ENCODE peak calls at places on chromosomes 11 and 22, in six cellular contexts. F is GM23338, P is fibroblast of lung, I is hepatocyte, V is neural progenitor cell, Q is A673. N is an unnamed sample.
A peak's percentile ranks its signal among the peaks of the same experiment; 100 is the strongest.

GRCh38 chr11:76293189-76293631 is 86.9 kb upstream of the WNT11 start:
- DNase-seq in P (no peak), Q (no peak), F (no peak), I (no peak), V (no peak), N (no peak)

GRCh38 chr11:36222755-36223635 is 66.2 kb downstream of the COMMD9 start:
- DNase-seq in F (no peak), I (no peak), P (peak; percentile 67), Q (no peak), V (no peak), N (no peak)

GRCh38 chr11:2320591-2321310 is 18.9 kb downstream of the TSPAN32 start:
- DNase-seq in P (no peak), I (no peak), F (no peak), Q (no peak), V (no peak), N (no peak)

GRCh38 chr22:23520875-23521441 is 59.1 kb downstream of the IGLL1 start:
- DNase-seq in I (peak; percentile 75), V (peak; percentile 45), F (no peak), P (peak; percentile 33), Q (peak; percentile 53), N (no peak)

GRCh38 chr11:6079463-6079862 is 28.0 kb upstream of the OR56B4 start:
- DNase-seq in Q (no peak), I (no peak), V (no peak), F (no peak), P (no peak), N (no peak)

GRCh38 chr11:75481602-75482309 is 44.0 kb downstream of the GDPD5 start:
- DNase-seq in I (no peak), P (no peak), Q (no peak), V (no peak), F (no peak), N (no peak)

GRCh38 chr22:40332319-40332781 is 13.9 kb upstream of the ADSL start:
- DNase-seq in P (peak; percentile 72), F (no peak), V (no peak), Q (no peak), I (peak; percentile 12), N (no peak)

GRCh38 chr11:34323601-34324000 is 34.2 kb downstream of the ABTB2 start:
- DNase-seq in V (no peak), P (no peak), Q (no peak), I (no peak), F (no peak), N (no peak)

GRCh38 chr11:76334826-76335389 is 46.0 kb downstream of the THAP12 start:
- DNase-seq in V (no peak), I (no peak), F (no peak), Q (no peak), P (no peak), N (no peak)

GRCh38 chr22:23119492-23120414 is 22.0 kb downstream of the RSPH14 start:
- DNase-seq in Q (no peak), V (no peak), I (no peak), P (no peak), F (no peak), N (peak; percentile 63)

GRCh38 chr11:32107647-32108046 is 16.8 kb downstream of the RCN1 start:
- DNase-seq in I (no peak), P (no peak), Q (no peak), F (no peak), V (no peak), N (no peak)

GRCh38 chr11:64694821-64695365 is 28.1 kb downstream of the NRXN2 start:
- DNase-seq in V (peak; percentile 79), I (no peak), F (peak; percentile 87), Q (peak; percentile 41), P (no peak), N (peak; percentile 20)

GRCh38 chr11:115170133-115170815 is 333.9 kb downstream of the CADM1 start:
- DNase-seq in F (peak; percentile 80), P (peak; percentile 49), I (peak; percentile 57), V (peak; percentile 53), Q (peak; percentile 48), N (peak; percentile 28)

GRCh38 chr22:20606041-20606783 is 98.8 kb downstream of the MED15 start:
- DNase-seq in P (peak; percentile 57), F (peak; percentile 97), I (peak; percentile 93), V (peak; percentile 84), Q (peak; percentile 70), N (peak; percentile 56)

GRCh38 chr11:58596621-58597020 is 17.8 kb downstream of the ZFP91 start:
- DNase-seq in Q (peak; percentile 22), V (no peak), P (no peak), F (no peak), I (no peak), N (no peak)

GRCh38 chr11:35427158-35427557 is 7.8 kb upstream of the SLC1A2 start:
- DNase-seq in Q (no peak), P (peak; percentile 77), I (no peak), V (no peak), F (no peak), N (no peak)

GRCh38 chr11:96464695-96465307 is 75.0 kb downstream of the JRKL start:
- DNase-seq in Q (peak; percentile 90), F (peak; percentile 94), P (peak; percentile 89), I (peak; percentile 89), V (peak; percentile 87), N (no peak)

GRCh38 chr11:14617241-14618027 is 26.2 kb upstream of the PDE3B start:
- DNase-seq in I (peak; percentile 55), F (no peak), V (no peak), P (no peak), Q (no peak), N (no peak)

GRCh38 chr22:19495562-19496323 is 16.0 kb downstream of the CDC45 start:
- DNase-seq in I (no peak), Q (no peak), V (no peak), F (peak; percentile 48), P (peak; percentile 57), N (no peak)

GRCh38 chr11:35484435-35484834 is 41.0 kb downstream of the PAMR1 start:
- DNase-seq in I (no peak), F (no peak), V (no peak), Q (no peak), P (peak; percentile 62), N (no peak)

GRCh38 chr11:122261546-122261945 is 145.5 kb upstream of the BLID start:
- DNase-seq in P (no peak), V (no peak), Q (peak; percentile 49), I (no peak), F (no peak), N (no peak)

GRCh38 chr22:50506611-50507420 is 686 bp downstream of the LMF2 start:
- DNase-seq in P (no peak), F (no peak), V (peak; percentile 42), I (peak; percentile 34), Q (no peak), N (peak; percentile 29)

GRCh38 chr11:19259487-19260345 is 19.0 kb upstream of the E2F8 start:
- DNase-seq in F (peak; percentile 68), Q (peak; percentile 60), I (peak; percentile 77), V (peak; percentile 68), P (peak; percentile 61), N (peak; percentile 72)

GRCh38 chr22:46863794-46864193 is 101.3 kb downstream of the TBC1D22A start:
- DNase-seq in I (no peak), V (no peak), Q (no peak), F (no peak), P (no peak), N (no peak)

GRCh38 chr11:45484326-45484725 is 181.1 kb downstream of the CHST1 start:
- DNase-seq in V (no peak), P (no peak), I (peak; percentile 16), F (no peak), Q (no peak), N (no peak)

GRCh38 chr22:19714320-19715252 is at the start of gene SEPTIN5:
- DNase-seq in V (peak; percentile 52), I (no peak), Q (no peak), F (no peak), P (no peak), N (no peak)

GRCh38 chr11:17673951-17674350 is 45.4 kb upstream of the MYOD1 start:
- DNase-seq in F (no peak), Q (no peak), V (no peak), I (no peak), P (no peak), N (no peak)

GRCh38 chr11:118744001-118744400 is 47.0 kb downstream of the DDX6 start:
- DNase-seq in F (no peak), V (no peak), I (no peak), Q (peak; percentile 80), P (no peak), N (no peak)

GRCh38 chr11:15826826-15827225 is 529.5 kb downstream of the SOX6 start:
- DNase-seq in F (peak; percentile 84), Q (peak; percentile 83), V (peak; percentile 86), P (peak; percentile 22), I (peak; percentile 56), N (peak; percentile 46)

GRCh38 chr22:29964777-29965176 is 81.8 kb downstream of the MTMR3 start:
- DNase-seq in P (no peak), V (no peak), Q (no peak), F (no peak), I (no peak), N (no peak)
- TF ChIP-seq EZH2 in P (no peak), V (no peak), Q (no peak), F (no peak), I (no peak), N (no peak)

GRCh38 chr11:47605921-47606320 is 11.7 kb upstream of the C1QTNF4 start:
- DNase-seq in V (no peak), Q (no peak), P (no peak), F (no peak), I (no peak), N (no peak)
- TF ChIP-seq EZH2 in V (no peak), Q (no peak), P (no peak), F (no peak), I (no peak), N (no peak)

GRCh38 chr22:45006101-45006872 is 3.5 kb downstream of the PHF21B start:
- DNase-seq in P (no peak), V (no peak), I (peak; percentile 37), F (peak; percentile 28), Q (no peak), N (no peak)

GRCh38 chr22:45007247-45007945 is 2.4 kb downstream of the PHF21B start:
- DNase-seq in P (peak; percentile 17), V (peak; percentile 96), Q (peak; percentile 73), I (peak; percentile 87), F (peak; percentile 87), N (no peak)

GRCh38 chr22:45007946-45008852 is 1.6 kb downstream of the PHF21B start:
- DNase-seq in F (peak; percentile 82), I (peak; percentile 25), P (peak; percentile 12), V (peak; percentile 89), Q (peak; percentile 61), N (no peak)

GRCh38 chr22:45008853-45009751 is 703 bp downstream of the PHF21B start:
- DNase-seq in P (no peak), V (peak; percentile 59), I (peak; percentile 32), Q (peak; percentile 48), F (peak; percentile 39), N (peak; percentile 45)

GRCh38 chr22:45006873-45007246 is 2.9 kb downstream of the PHF21B start:
- DNase-seq in F (peak; percentile 88), P (no peak), V (peak; percentile 84), I (peak; percentile 69), Q (peak; percentile 37), N (no peak)
- TF ChIP-seq EZH2 in F (no peak), P (no peak), V (no peak), I (no peak), Q (no peak), N (no peak)

DNA sequence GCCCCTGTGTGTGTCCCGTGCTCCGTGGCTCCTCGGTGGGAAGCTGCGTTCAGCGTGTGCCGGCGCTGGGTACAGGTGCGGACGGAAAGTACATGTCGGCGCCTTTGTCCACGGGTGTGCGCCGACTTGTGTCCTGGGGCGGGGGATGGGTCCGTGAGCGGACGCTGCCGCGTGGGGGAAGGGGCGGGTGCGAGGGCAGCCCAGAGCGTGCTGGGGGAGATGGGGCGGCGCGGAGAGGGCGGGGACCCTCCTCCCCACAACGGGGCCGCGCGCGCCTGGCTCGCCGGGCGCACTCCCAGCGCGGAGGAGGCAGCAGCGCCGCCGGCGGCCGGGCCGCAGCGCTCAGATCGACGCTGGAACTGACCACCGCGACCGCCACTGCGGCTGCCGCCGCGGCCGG is 33.6 kb upstream of the RELT start:
- DNase-seq in P (no peak), V (peak; percentile 86), I (peak; percentile 57), F (peak; percentile 67), Q (no peak), N (no peak)
- TF ChIP-seq EZH2 in P (no peak), V (peak; percentile 41), I (no peak), F (no peak), Q (no peak), N (no peak)

N was measured in DND-41.